ENCODE peak calls at places on chromosomes 1 and 21, in six cellular contexts. L, C, V, P, B and O are unnamed samples.

GRCh38 chr1:32349211-32349708 is 13.0 kb downstream of the FAM229A start:
- DNase-seq in L (peak), C (no peak), V (peak), P (no peak), B (peak), O (no peak)

GRCh38 chr21:26007911-26008579 is 162.5 kb downstream of the APP start:
- DNase-seq in L (peak), C (no peak), V (no peak), P (no peak), B (no peak), O (peak)

GRCh38 chr1:18693256-18694098 is 62.8 kb downstream of the PAX7 start:
- DNase-seq in L (no peak), C (peak), V (no peak), P (peak), B (no peak), O (no peak)

GRCh38 chr1:50232271-50232670 is 123.6 kb downstream of the ELAVL4 start:
- DNase-seq in L (no peak), C (no peak), V (no peak), P (peak), B (no peak), O (no peak)

GRCh38 chr1:240831922-240832321 is 220.0 kb upstream of the GREM2 start:
- DNase-seq in L (no peak), C (no peak), V (no peak), P (peak), B (no peak), O (no peak)

GRCh38 chr1:104791030-104791429 is 1041.3 kb downstream of the AMY1C start:
- DNase-seq in L (no peak), C (no peak), V (no peak), P (no peak), B (no peak), O (no peak)

GRCh38 chr1:53986458-53986857 is 31.5 kb downstream of the LDLRAD1 start:
- DNase-seq in L (no peak), C (no peak), V (no peak), P (no peak), B (no peak), O (no peak)

GRCh38 chr21:38807481-38807880 is 1.8 kb downstream of the ETS2 start:
- DNase-seq in L (peak), C (no peak), V (no peak), P (no peak), B (no peak), O (peak)

GRCh38 chr1:4467241-4467640 is 187.2 kb upstream of the AJAP1 start:
- DNase-seq in L (no peak), C (no peak), V (no peak), P (no peak), B (no peak), O (no peak)

GRCh38 chr21:45972353-45972715 is 9.2 kb upstream of the COL6A1 start:
- DNase-seq in L (peak), C (peak), V (no peak), P (no peak), B (no peak), O (no peak)

GRCh38 chr1:64474639-64475038 is 4.7 kb downstream of the CACHD1 start:
- DNase-seq in L (peak), C (peak), V (no peak), P (peak), B (no peak), O (peak)

DNA sequence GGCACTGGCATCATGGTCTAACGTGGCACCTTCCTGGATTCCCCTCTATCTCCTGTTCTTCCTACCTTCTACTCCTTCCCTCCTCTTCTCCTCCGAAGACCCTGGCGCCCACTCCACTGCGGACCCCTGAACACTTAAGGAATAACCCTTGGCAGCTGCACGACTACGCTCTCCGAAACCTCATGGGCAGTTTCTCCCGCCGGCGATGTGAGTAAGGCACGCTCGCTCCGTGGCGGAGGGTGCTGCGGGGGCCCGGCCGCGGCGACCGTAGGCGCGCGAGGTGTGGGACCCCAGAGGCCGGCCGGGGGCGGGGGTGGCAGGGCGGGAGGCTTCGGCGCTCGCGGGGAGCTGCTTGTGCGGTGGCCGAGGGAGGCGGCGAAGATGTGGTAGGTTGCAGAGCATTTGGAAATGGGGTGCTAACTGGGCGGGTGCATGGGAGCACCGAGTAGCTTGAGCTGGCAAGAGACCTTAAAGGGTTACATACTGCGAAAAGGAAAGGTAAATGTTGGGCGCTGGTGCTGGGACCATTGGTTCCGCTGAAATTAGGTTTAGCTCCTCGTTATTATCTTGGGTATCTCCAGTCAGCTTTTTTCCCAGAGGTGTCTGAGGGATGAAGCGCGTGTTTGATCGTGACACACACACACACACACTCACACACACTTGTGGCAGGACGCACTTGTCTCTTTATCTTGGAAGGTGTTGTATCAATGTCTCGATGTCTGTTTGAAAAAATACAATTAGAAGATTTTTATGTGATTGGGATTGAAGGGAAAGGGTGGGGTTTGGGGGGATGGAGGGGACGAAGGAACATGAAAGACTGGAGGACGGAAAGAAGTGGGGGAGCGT is 936 bp downstream of the LRRC7 start:
- DNase-seq in L (no peak), C (no peak), V (no peak), P (no peak), B (no peak), O (no peak)
- TF ChIP-seq EZH2 in L (peak), C (peak), V (peak), P (no peak), B (no peak), O (peak)

GRCh38 chr1:27872802-27873665 is 690 bp downstream of the THEMIS2 start:
- DNase-seq in L (peak), C (no peak), V (peak), P (no peak), B (no peak), O (peak)
- TF ChIP-seq EZH2 in L (no peak), C (no peak), V (no peak), P (no peak), B (no peak), O (no peak)

GRCh38 chr1:86396503-86396900 is 379 bp upstream of the ODF2L start:
- DNase-seq in L (no peak), C (peak), V (no peak), P (no peak), B (no peak), O (no peak)

GRCh38 chr1:86394416-86394815 is 1.7 kb downstream of the ODF2L start:
- DNase-seq in L (peak), C (no peak), V (peak), P (peak), B (no peak), O (no peak)

GRCh38 chr1:86395771-86396502 is at the start of gene ODF2L:
- DNase-seq in L (peak), C (peak), V (peak), P (peak), B (no peak), O (peak)
- TF ChIP-seq EZH2 in L (no peak), C (no peak), V (no peak), P (no peak), B (no peak), O (no peak)

DNA sequence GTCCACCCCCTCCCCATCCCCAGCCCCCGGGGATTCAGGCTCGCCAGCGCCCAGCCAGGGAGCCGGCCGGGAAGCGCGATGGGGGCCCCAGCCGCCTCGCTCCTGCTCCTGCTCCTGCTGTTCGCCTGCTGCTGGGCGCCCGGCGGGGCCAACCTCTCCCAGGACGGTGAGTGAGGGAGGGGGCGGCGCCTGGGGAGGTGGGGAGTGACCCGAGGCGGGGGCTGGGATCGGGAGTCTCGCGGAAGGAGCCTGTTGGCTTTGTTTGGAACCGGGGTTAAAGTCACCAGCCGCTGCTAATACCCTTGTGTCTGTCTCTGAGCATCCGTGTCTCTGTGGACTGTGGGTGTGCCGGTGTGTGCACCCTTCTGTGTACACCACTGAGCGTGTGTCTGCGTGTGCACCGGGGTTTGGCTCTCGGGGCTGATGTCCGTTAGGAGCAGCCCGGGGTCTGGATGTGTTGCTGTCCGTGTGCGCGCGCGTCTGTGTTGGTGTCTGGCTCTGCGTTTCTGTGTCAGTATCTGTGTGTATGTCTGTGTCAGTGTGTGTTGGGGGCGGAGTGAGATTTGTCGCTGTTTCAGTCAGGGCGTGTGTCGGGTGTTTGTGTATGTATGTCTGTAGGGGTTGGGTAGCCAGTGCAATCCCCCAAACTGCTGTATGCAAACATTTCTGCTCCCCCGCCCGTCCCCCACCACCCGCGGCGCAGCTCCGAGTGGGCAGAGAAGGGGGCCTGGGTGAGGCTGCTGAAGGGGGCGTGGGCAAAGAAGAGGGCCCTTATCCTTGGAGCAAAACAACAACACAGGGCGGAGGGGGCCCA is 480 bp downstream of the CADM3 start:
- DNase-seq in L (no peak), C (peak), V (no peak), P (no peak), B (no peak), O (no peak)
- TF ChIP-seq EZH2 in L (peak), C (peak), V (peak), P (no peak), B (no peak), O (peak)

GRCh38 chr1:20480261-20481157 is 5.5 kb downstream of the CAMK2N1 start:
- DNase-seq in L (no peak), C (peak), V (no peak), P (no peak), B (peak), O (no peak)
- TF ChIP-seq EZH2 in L (no peak), C (no peak), V (no peak), P (no peak), B (no peak), O (no peak)

GRCh38 chr1:235648954-235649721 is 446 bp downstream of the GNG4 start:
- DNase-seq in L (peak), C (peak), V (peak), P (peak), B (peak), O (peak)

GRCh38 chr1:235649722-235650163 is at the start of gene GNG4:
- DNase-seq in L (no peak), C (peak), V (no peak), P (no peak), B (no peak), O (peak)

GRCh38 chr1:235652364-235652763 is 2.8 kb upstream of the GNG4 start:
- DNase-seq in L (no peak), C (no peak), V (no peak), P (no peak), B (no peak), O (no peak)

GRCh38 chr1:235651170-235651806 is 1.7 kb upstream of the GNG4 start:
- DNase-seq in L (no peak), C (no peak), V (no peak), P (no peak), B (no peak), O (no peak)

GRCh38 chr1:235650341-235651169 is 971 bp upstream of the GNG4 start:
- DNase-seq in L (peak), C (peak), V (no peak), P (no peak), B (peak), O (no peak)
- TF ChIP-seq EZH2 in L (peak), C (no peak), V (peak), P (no peak), B (no peak), O (no peak)

DNA sequence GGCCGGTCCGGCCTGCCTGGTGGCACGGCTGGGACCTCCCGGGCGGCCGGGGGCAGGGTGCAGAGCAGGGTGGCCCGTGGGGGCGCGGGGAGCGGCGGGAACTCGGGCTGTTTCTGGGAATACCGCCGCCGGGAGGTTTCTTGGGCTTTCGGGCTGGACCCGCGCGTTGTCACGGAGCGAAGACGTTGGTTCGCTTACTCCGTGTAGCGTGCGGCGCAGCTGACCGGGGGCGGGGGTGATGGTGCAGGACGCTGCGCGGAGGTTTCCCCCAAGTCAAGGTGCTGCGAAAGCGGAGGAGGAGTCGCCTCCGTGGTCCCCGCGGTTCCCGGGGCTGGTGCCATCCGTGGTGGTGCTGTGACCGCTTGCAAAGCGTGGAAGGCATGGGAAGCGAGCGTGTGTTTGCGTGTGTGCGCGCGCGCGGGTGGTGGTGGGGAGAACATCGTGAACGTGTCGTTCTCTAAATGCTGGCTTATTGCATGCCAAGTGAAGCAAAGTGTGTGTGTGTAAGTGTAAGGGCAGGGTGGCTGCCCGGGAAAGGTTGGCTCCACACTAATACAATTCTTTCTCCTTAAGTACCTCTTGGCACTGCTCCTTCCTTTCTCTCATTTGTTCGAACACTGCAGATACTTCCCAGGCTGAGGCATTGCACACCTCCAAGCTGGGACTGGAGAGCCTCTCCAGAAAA is 1.1 kb downstream of the RYR2 start:
- DNase-seq in L (peak), C (peak), V (no peak), P (no peak), B (no peak), O (no peak)
- TF ChIP-seq EZH2 in L (peak), C (no peak), V (no peak), P (no peak), B (no peak), O (no peak)